ENCODE peak calls at places on chromosomes 3 and 15, in ten cellular contexts. Q is GM12865; K is glutamatergic neuron; N is immature natural killer cell; F is SW480; S is fibroblast of gingiva; U is stimulated activated CD4-positive, alpha-beta T cell treated with anti-CD3 and anti-CD28 coated beads, Interleukin-2, amount 100 ng/mL, for 24 hours; H is cardiac muscle cell; G is SW 1271; J is A549. T is an unnamed sample.

GRCh38 chr3:122005033-122005565 is 16.9 kb downstream of the ILDR1 start:
- DNase-seq in Q (peak), K (no peak), N (no peak), F (no peak), S (no peak), U (peak), H (no peak), G (no peak), J (no peak), T (no peak)

GRCh38 chr3:35678552-35679220 is 39.4 kb downstream of the ARPP21 start:
- DNase-seq in Q (no peak), K (no peak), N (no peak), F (no peak), S (no peak), U (no peak), H (no peak), G (no peak), J (no peak), T (no peak)

GRCh38 chr15:51708013-51708412 is 26.7 kb downstream of the SCG3 start:
- DNase-seq in Q (no peak), K (no peak), N (no peak), F (no peak), S (no peak), U (no peak), H (no peak), G (no peak), J (no peak), T (peak)

GRCh38 chr3:111858641-111859040 is 424 bp upstream of the PHLDB2 start:
- DNase-seq in Q (no peak), K (no peak), N (no peak), F (no peak), S (no peak), U (no peak), H (no peak), G (no peak), J (no peak), T (no peak)

GRCh38 chr15:82748315-82748714 is 38.6 kb upstream of the AP3B2 start:
- DNase-seq in Q (no peak), K (no peak), N (no peak), F (no peak), S (no peak), U (no peak), H (no peak), G (no peak), J (no peak), T (no peak)

GRCh38 chr15:65292938-65293518 is 2.8 kb upstream of the RNU5A-1 start:
- DNase-seq in Q (no peak), K (no peak), N (no peak), F (peak), S (no peak), U (no peak), H (no peak), G (no peak), J (no peak), T (no peak)

GRCh38 chr3:30268288-30268687 is 338.1 kb upstream of the TGFBR2 start:
- DNase-seq in Q (no peak), K (no peak), N (no peak), F (no peak), S (no peak), U (no peak), H (no peak), G (no peak), J (no peak), T (no peak)

GRCh38 chr15:25022233-25022632 is 67.4 kb downstream of the SNRPN start:
- DNase-seq in Q (no peak), K (no peak), N (no peak), F (no peak), S (no peak), U (no peak), H (peak), G (no peak), J (no peak), T (no peak)

T was measured in hepatocyte.